ENCODE peak calls at places on chromosomes 3 and 15, in nine cellular contexts. I, F, B, X, A, T, Z, R and N are unnamed samples.

GRCh38 chr15:44045217-44045616 is 149.9 kb downstream of the FRMD5 start:
- ATAC-seq in I (no peak), F (no peak), B (no peak), X (no peak), A (no peak), T (no peak), Z (no peak), R (no peak), N (no peak)

GRCh38 chr15:92074646-92075045 is 221.1 kb downstream of the SLCO3A1 start:
- ATAC-seq in I (peak; percentile 10), F (no peak), B (peak; percentile 41), X (peak; percentile 36), A (peak; percentile 54), T (no peak), Z (peak; percentile 21), R (peak; percentile 40), N (peak; percentile 20)

GRCh38 chr3:5400959-5401358 is 213.5 kb downstream of the EDEM1 start:
- ATAC-seq in I (no peak), F (no peak), B (no peak), X (no peak), A (peak; percentile 23), T (peak; percentile 33), Z (no peak), R (no peak), N (no peak)

GRCh38 chr3:181741428-181741827 is 29.7 kb downstream of the SOX2 start:
- ATAC-seq in I (no peak), F (no peak), B (no peak), X (no peak), A (no peak), T (no peak), Z (no peak), R (no peak), N (no peak)

GRCh38 chr3:47423548-47424145 is 42.8 kb downstream of the PTPN23 start:
- ATAC-seq in I (no peak), F (no peak), B (no peak), X (no peak), A (no peak), T (no peak), Z (no peak), R (no peak), N (no peak)

GRCh38 chr3:120798346-120798745 is 55.8 kb downstream of the GTF2E1 start:
- ATAC-seq in I (no peak), F (no peak), B (no peak), X (no peak), A (no peak), T (no peak), Z (no peak), R (no peak), N (no peak)

GRCh38 chr15:45469429-45469828 is 53.1 kb downstream of the SLC30A4 start:
- ATAC-seq in I (no peak), F (no peak), B (no peak), X (no peak), A (no peak), T (no peak), Z (no peak), R (no peak), N (no peak)

GRCh38 chr15:52220251-52220650 is 29.1 kb upstream of the GNB5 start:
- ATAC-seq in I (peak; percentile 79), F (no peak), B (no peak), X (no peak), A (no peak), T (no peak), Z (no peak), R (no peak), N (no peak)

GRCh38 chr15:90907838-90908507 is 4.9 kb downstream of the MAN2A2 start:
- ATAC-seq in I (peak; percentile 24), F (no peak), B (no peak), X (no peak), A (no peak), T (no peak), Z (peak; percentile 74), R (no peak), N (no peak)

GRCh38 chr3:188789201-188789600 is 382.6 kb upstream of the TPRG1 start:
- ATAC-seq in I (no peak), F (no peak), B (no peak), X (no peak), A (no peak), T (no peak), Z (no peak), R (no peak), N (no peak)

GRCh38 chr3:47000922-47001730 is 21.7 kb downstream of the NBEAL2 start:
- ATAC-seq in I (no peak), F (no peak), B (no peak), X (no peak), A (no peak), T (no peak), Z (no peak), R (no peak), N (no peak)

GRCh38 chr15:90585863-90586262 is 56.1 kb downstream of the CRTC3 start:
- ATAC-seq in I (no peak), F (no peak), B (no peak), X (no peak), A (peak; percentile 62), T (peak; percentile 48), Z (peak; percentile 47), R (no peak), N (no peak)

GRCh38 chr15:80172401-80172800 is 19.6 kb downstream of the FAH start:
- ATAC-seq in I (no peak), F (no peak), B (no peak), X (no peak), A (no peak), T (no peak), Z (no peak), R (no peak), N (no peak)

GRCh38 chr3:9715127-9715526 is 11.5 kb downstream of the CPNE9 start:
- ATAC-seq in I (no peak), F (no peak), B (no peak), X (no peak), A (peak; percentile 21), T (peak; percentile 49), Z (peak; percentile 36), R (peak; percentile 28), N (peak; percentile 9)

GRCh38 chr3:976021-976420 is 116.8 kb upstream of the CNTN6 start:
- ATAC-seq in I (no peak), F (no peak), B (no peak), X (no peak), A (no peak), T (no peak), Z (no peak), R (peak; percentile 45), N (no peak)

GRCh38 chr3:108412351-108412750 is 98.0 kb downstream of the MYH15 start:
- ATAC-seq in I (no peak), F (no peak), B (no peak), X (no peak), A (no peak), T (no peak), Z (no peak), R (peak; percentile 71), N (no peak)

GRCh38 chr15:66819084-66819483 is 117.0 kb downstream of the SMAD6 start:
- ATAC-seq in I (peak; percentile 24), F (no peak), B (no peak), X (no peak), A (peak; percentile 63), T (peak; percentile 74), Z (no peak), R (no peak), N (no peak)

GRCh38 chr3:179463299-179463698 is 12.0 kb upstream of the GNB4 start:
- ATAC-seq in I (no peak), F (no peak), B (no peak), X (no peak), A (no peak), T (no peak), Z (no peak), R (no peak), N (no peak)

GRCh38 chr3:78268716-78269668 is 1229.1 kb downstream of the ROBO2 start:
- ATAC-seq in I (no peak), F (no peak), B (no peak), X (no peak), A (no peak), T (no peak), Z (no peak), R (peak; percentile 32), N (no peak)

GRCh38 chr15:58762731-58763130 is 8.4 kb upstream of the MINDY2 start:
- ATAC-seq in I (no peak), F (no peak), B (no peak), X (no peak), A (no peak), T (no peak), Z (no peak), R (no peak), N (no peak)

GRCh38 chr3:154970796-154971195 is 109.3 kb upstream of the MME start:
- ATAC-seq in I (no peak), F (no peak), B (peak; percentile 51), X (no peak), A (peak; percentile 68), T (no peak), Z (no peak), R (peak; percentile 68), N (peak; percentile 59)

GRCh38 chr3:64445318-64446300 is 220.3 kb upstream of the PRICKLE2 start:
- ATAC-seq in I (peak; percentile 72), F (peak; percentile 58), B (no peak), X (no peak), A (peak; percentile 65), T (peak; percentile 92), Z (peak; percentile 33), R (peak; percentile 70), N (peak; percentile 53)

GRCh38 chr15:57619746-57620145 is 28.0 kb downstream of the MYZAP start:
- ATAC-seq in I (peak; percentile 63), F (no peak), B (peak; percentile 78), X (peak; percentile 31), A (no peak), T (peak; percentile 73), Z (peak; percentile 74), R (no peak), N (no peak)

GRCh38 chr3:4656646-4657318 is 163.6 kb downstream of the ITPR1 start:
- ATAC-seq in I (peak; percentile 75), F (no peak), B (no peak), X (peak; percentile 59), A (no peak), T (no peak), Z (peak; percentile 85), R (no peak), N (no peak)

GRCh38 chr3:5051772-5052171 is 70.3 kb upstream of the ARL8B start:
- ATAC-seq in I (no peak), F (no peak), B (peak; percentile 95), X (no peak), A (no peak), T (no peak), Z (no peak), R (no peak), N (no peak)

GRCh38 chr15:87849181-87849580 is 407.4 kb downstream of the NTRK3 start:
- ATAC-seq in I (no peak), F (no peak), B (no peak), X (no peak), A (no peak), T (no peak), Z (no peak), R (no peak), N (no peak)

GRCh38 chr15:64117759-64118487 is 22.1 kb downstream of the SNX1 start:
- ATAC-seq in I (no peak), F (no peak), B (no peak), X (no peak), A (peak; percentile 40), T (no peak), Z (no peak), R (no peak), N (no peak)